ENCODE peak calls at places on chromosomes 16 and 17, in seven cellular contexts. B is HCT116, A is K562, X is SK-N-SH, I is HepG2, Y is GM12878, O is H1. H is an unnamed sample.

GRCh38 chr16:12497558-12497957 is 306.1 kb downstream of the CPPED1 start:
- DNase-seq in B (no peak), A (no peak), X (no peak), I (no peak), Y (no peak), O (no peak), H (no peak)

GRCh38 chr17:69761767-69762321 is 313.2 kb upstream of the KCNJ16 start:
- DNase-seq in B (no peak), A (no peak), X (no peak), I (peak), Y (no peak), O (no peak), H (peak)

GRCh38 chr17:61335105-61335844 is 64.4 kb upstream of the TBX2 start:
- DNase-seq in B (no peak), A (no peak), X (no peak), I (peak), Y (no peak), O (no peak), H (no peak)

GRCh38 chr16:57645691-57646387 is 17.4 kb downstream of the ADGRG1 start:
- DNase-seq in B (no peak), A (no peak), X (no peak), I (no peak), Y (no peak), O (no peak), H (no peak)

GRCh38 chr17:35804658-35805192 is 4.6 kb upstream of the TAF15 start:
- DNase-seq in B (peak), A (peak), X (peak), I (peak), Y (peak), O (peak), H (peak)

GRCh38 chr16:81843243-81843582 is 64.1 kb downstream of the PLCG2 start:
- DNase-seq in B (peak), A (no peak), X (no peak), I (no peak), Y (no peak), O (no peak), H (no peak)

GRCh38 chr16:83351846-83352245 is 455.9 kb upstream of the HSBP1 start:
- DNase-seq in B (no peak), A (no peak), X (no peak), I (no peak), Y (no peak), O (no peak), H (no peak)

GRCh38 chr17:419073-419735 is 66.6 kb upstream of the RPH3AL start:
- DNase-seq in B (no peak), A (no peak), X (no peak), I (peak), Y (no peak), O (no peak), H (no peak)

GRCh38 chr17:57987582-57988300 is at the start of gene VEZF1:
- DNase-seq in B (peak), A (peak), X (peak), I (peak), Y (no peak), O (no peak), H (no peak)

GRCh38 chr17:47775181-47775580 is 42.1 kb downstream of the TBX21 start:
- DNase-seq in B (no peak), A (no peak), X (no peak), I (no peak), Y (no peak), O (no peak), H (no peak)

GRCh38 chr16:49704586-49705155 is 151.2 kb downstream of the ZNF423 start:
- DNase-seq in B (no peak), A (no peak), X (no peak), I (no peak), Y (no peak), O (no peak), H (no peak)

GRCh38 chr17:79801156-79802038 is 4.5 kb upstream of the CBX8 start:
- DNase-seq in B (peak), A (no peak), X (no peak), I (no peak), Y (no peak), O (no peak), H (no peak)

GRCh38 chr17:28889996-28890395 is 7.5 kb downstream of the FLOT2 start:
- DNase-seq in B (no peak), A (no peak), X (no peak), I (no peak), Y (no peak), O (no peak), H (no peak)

GRCh38 chr16:9126609-9127008 is 35.2 kb downstream of the HAPSTR1 start:
- DNase-seq in B (no peak), A (no peak), X (no peak), I (no peak), Y (no peak), O (no peak), H (no peak)

GRCh38 chr17:33292981-33293867 is at the start of gene ASIC2:
- DNase-seq in B (no peak), A (no peak), X (peak), I (no peak), Y (no peak), O (peak), H (peak)

GRCh38 chr16:25823891-25824290 is 132.1 kb downstream of the HS3ST4 start:
- DNase-seq in B (no peak), A (no peak), X (no peak), I (no peak), Y (no peak), O (no peak), H (peak)

GRCh38 chr16:88763502-88764053 is 21.4 kb downstream of the PIEZO1 start:
- DNase-seq in B (no peak), A (peak), X (no peak), I (peak), Y (no peak), O (no peak), H (peak)

GRCh38 chr17:30323895-30324319 is 9.9 kb downstream of the TMIGD1 start:
- DNase-seq in B (peak), A (peak), X (no peak), I (no peak), Y (no peak), O (no peak), H (no peak)

GRCh38 chr16:15856901-15857778 is at the start of gene MYH11:
- DNase-seq in B (no peak), A (no peak), X (peak), I (no peak), Y (no peak), O (no peak), H (peak)

GRCh38 chr16:81623365-81624102 is 155.6 kb upstream of the PLCG2 start:
- DNase-seq in B (peak), A (peak), X (peak), I (peak), Y (peak), O (no peak), H (peak)

GRCh38 chr16:78505544-78506371 is 406.3 kb downstream of the WWOX start:
- DNase-seq in B (no peak), A (peak), X (no peak), I (peak), Y (no peak), O (no peak), H (no peak)

GRCh38 chr16:3070608-3071111 is 5.2 kb downstream of the IL32 start:
- DNase-seq in B (no peak), A (no peak), X (no peak), I (no peak), Y (no peak), O (no peak), H (no peak)

GRCh38 chr17:75442168-75443103 is 14.0 kb upstream of the TMEM94 start:
- DNase-seq in B (no peak), A (no peak), X (no peak), I (peak), Y (no peak), O (no peak), H (no peak)

GRCh38 chr17:16923904-16924700 is 47.8 kb downstream of the TNFRSF13B start:
- DNase-seq in B (no peak), A (no peak), X (no peak), I (no peak), Y (no peak), O (no peak), H (no peak)

GRCh38 chr17:81287155-81287554 is 8.0 kb downstream of the SLC38A10 start:
- DNase-seq in B (no peak), A (no peak), X (no peak), I (no peak), Y (no peak), O (no peak), H (no peak)

GRCh38 chr17:7374353-7374752 is 6.5 kb upstream of the TNK1 start:
- DNase-seq in B (no peak), A (no peak), X (no peak), I (no peak), Y (no peak), O (no peak), H (no peak)

GRCh38 chr16:13453938-13454553 is 465.9 kb upstream of the ERCC4 start:
- DNase-seq in B (peak), A (peak), X (peak), I (peak), Y (no peak), O (no peak), H (peak)

GRCh38 chr16:1174477-1175357 is 21.8 kb downstream of the CACNA1H start:
- DNase-seq in B (peak), A (no peak), X (no peak), I (peak), Y (no peak), O (no peak), H (no peak)

GRCh38 chr17:66930933-66931332 is 33.6 kb upstream of the CACNG4 start:
- DNase-seq in B (peak), A (peak), X (no peak), I (peak), Y (no peak), O (no peak), H (no peak)

GRCh38 chr16:27217256-27217655 is 13.9 kb downstream of the KDM8 start:
- DNase-seq in B (no peak), A (peak), X (peak), I (no peak), Y (no peak), O (no peak), H (peak)

GRCh38 chr17:36183811-36184765 is 7.7 kb upstream of the TBC1D3B start:
- DNase-seq in B (no peak), A (no peak), X (peak), I (no peak), Y (no peak), O (no peak), H (no peak)

GRCh38 chr17:4405038-4405669 is 28.6 kb upstream of the SPNS3 start:
- DNase-seq in B (no peak), A (no peak), X (no peak), I (no peak), Y (peak), O (no peak), H (no peak)

GRCh38 chr17:20153231-20153630 is 144.1 kb downstream of the SPECC1 start:
- DNase-seq in B (no peak), A (no peak), X (no peak), I (no peak), Y (no peak), O (no peak), H (no peak)

GRCh38 chr17:49779730-49780220 is 8.7 kb upstream of the KAT7 start:
- DNase-seq in B (peak), A (peak), X (peak), I (peak), Y (no peak), O (no peak), H (no peak)

GRCh38 chr16:24800586-24800985 is 45.2 kb upstream of the SLC5A11 start:
- DNase-seq in B (no peak), A (peak), X (no peak), I (peak), Y (no peak), O (no peak), H (no peak)

GRCh38 chr17:10527419-10527818 is 9.1 kb upstream of the MYH1 start:
- DNase-seq in B (no peak), A (no peak), X (no peak), I (no peak), Y (no peak), O (no peak), H (no peak)

GRCh38 chr16:4216631-4217030 is 25.2 kb downstream of the SRL start:
- DNase-seq in B (no peak), A (no peak), X (no peak), I (no peak), Y (no peak), O (no peak), H (no peak)
- TF ChIP-seq YY1 in B (no peak), A (no peak), X (no peak), I (no peak), Y (no peak), O (no peak), H (no peak)

GRCh38 chr16:74279805-74280204 is 16.8 kb upstream of the PSMD7 start:
- DNase-seq in B (no peak), A (no peak), X (no peak), I (no peak), Y (no peak), O (no peak), H (no peak)

GRCh38 chr16:74279266-74279665 is 17.3 kb upstream of the PSMD7 start:
- DNase-seq in B (no peak), A (no peak), X (no peak), I (no peak), Y (no peak), O (no peak), H (no peak)

GRCh38 chr16:74280448-74280847 is 16.2 kb upstream of the PSMD7 start:
- DNase-seq in B (no peak), A (peak), X (no peak), I (no peak), Y (no peak), O (no peak), H (no peak)

DNA sequence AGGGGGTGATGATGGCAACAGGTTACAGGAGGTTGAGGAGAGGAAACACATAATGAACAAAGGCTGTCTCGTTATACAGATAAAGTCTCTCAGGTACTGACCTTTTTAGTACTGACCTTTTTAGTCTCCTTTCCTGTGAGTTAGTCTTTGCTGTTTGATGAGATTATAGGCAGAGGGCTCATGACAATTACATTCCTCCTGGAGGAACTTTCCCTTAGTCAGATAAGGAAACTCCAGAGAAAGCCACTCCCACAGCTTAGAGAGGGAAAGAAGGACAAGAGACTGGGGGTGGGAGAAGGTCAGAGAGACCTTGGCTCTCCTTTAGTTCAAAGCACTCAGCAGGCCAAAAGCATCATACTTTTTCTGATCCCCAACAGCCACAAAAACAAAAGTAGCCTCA is 15.3 kb upstream of the PSMD7 start:
- DNase-seq in B (no peak), A (peak), X (no peak), I (no peak), Y (no peak), O (no peak), H (peak)
- TF ChIP-seq YY1 in B (no peak), A (no peak), X (no peak), I (no peak), Y (no peak), O (no peak), H (no peak)

GRCh38 chr16:74785031-74785430 is 10.4 kb upstream of the FA2H start:
- DNase-seq in B (no peak), A (no peak), X (no peak), I (no peak), Y (no peak), O (no peak), H (no peak)
- TF ChIP-seq YY1 in B (no peak), A (no peak), X (no peak), I (no peak), Y (no peak), O (no peak), H (no peak)

DNA sequence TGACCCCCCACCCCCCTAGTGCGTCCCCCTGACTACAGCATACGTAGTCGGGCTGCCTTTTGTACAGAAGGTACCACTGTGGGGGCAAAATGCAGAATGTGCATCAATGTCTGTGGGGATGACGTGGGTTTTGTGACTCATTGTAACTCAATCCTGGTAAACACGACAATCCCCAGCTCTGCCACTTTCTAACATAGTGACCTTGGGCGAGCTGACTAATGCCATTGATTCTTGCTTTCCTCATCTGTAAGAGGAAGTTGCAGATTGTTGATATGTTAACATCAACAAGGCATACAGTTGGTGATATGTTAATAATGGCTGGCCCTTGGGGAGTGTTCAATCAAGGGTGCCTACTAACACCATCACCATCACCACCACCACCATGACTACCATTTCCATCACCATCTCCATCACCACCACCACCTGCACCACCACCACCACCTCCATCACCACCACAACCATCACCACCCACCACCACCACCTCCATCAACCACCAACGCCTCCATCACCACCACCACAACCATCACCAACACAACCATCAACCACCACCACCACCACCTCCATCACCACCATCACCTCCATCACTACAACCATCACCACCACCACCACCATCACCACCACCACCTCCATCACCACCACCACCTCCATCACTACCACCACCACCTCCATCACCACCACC is 15.9 kb downstream of the MARCHF10 start:
- DNase-seq in B (peak), A (no peak), X (no peak), I (peak), Y (no peak), O (no peak), H (no peak)
- TF ChIP-seq YY1 in B (no peak), A (no peak), X (no peak), I (no peak), Y (no peak), O (no peak), H (no peak)

GRCh38 chr17:72714357-72714966 is 378.0 kb downstream of the SLC39A11 start:
- DNase-seq in B (no peak), A (no peak), X (no peak), I (no peak), Y (no peak), O (no peak), H (no peak)
- TF ChIP-seq YY1 in B (no peak), A (no peak), X (no peak), I (no peak), Y (no peak), O (no peak), H (no peak)

DNA sequence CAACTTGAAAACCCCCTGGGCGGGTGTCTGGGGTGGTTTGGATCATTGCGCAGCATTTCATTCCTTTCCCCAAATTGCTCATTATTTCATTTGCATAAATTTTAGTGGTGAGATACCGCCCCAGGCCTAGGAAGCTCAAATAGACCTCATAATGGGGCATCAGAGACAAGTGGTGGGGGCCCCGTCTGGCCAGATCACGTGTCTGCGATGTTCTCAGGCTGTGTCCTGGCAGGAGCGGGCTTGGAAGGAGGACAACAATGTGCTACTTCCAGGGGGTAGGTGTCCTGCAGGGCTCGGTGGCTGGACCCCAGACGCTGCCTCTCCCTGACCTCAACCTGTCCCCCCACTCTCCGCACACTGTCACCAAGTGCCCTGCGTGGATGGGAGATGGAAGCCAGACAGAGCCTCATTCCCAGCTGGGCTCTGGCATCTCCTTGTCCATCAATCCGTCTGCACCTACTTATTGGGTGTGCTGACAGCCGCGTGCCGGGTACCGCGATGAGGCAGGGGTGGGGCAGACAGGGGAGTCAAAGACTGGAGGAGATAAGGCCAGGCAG is 116.9 kb downstream of the NTN1 start:
- DNase-seq in B (no peak), A (no peak), X (no peak), I (no peak), Y (no peak), O (no peak), H (no peak)
- TF ChIP-seq YY1 in B (no peak), A (no peak), X (no peak), I (no peak), Y (no peak), O (no peak), H (no peak)